ENCODE peak calls at places on chromosomes 12 and 14, in nine cellular contexts. W, E, R, K, P, U, O, D and S are unnamed samples.

GRCh38 chr12:38113991-38114390 is 202.6 kb upstream of the ALG10B start:
- DNase-seq in W (no peak), R (no peak), E (no peak), D (no peak), O (no peak), U (no peak), K (no peak), P (no peak), S (no peak)

GRCh38 chr12:23055004-23055403 is 430.0 kb downstream of the ETNK1 start:
- DNase-seq in U (peak; percentile 8), P (no peak), K (peak; percentile 46), R (no peak), E (no peak), W (peak; percentile 19), O (peak; percentile 8), D (no peak), S (no peak)

GRCh38 chr14:68695326-68695768 is 97.5 kb downstream of the ZFP36L1 start:
- DNase-seq in E (no peak), K (no peak), P (no peak), O (no peak), D (no peak), W (no peak), R (no peak), U (peak; percentile 91), S (no peak)

GRCh38 chr14:20278414-20278813 is 27.3 kb downstream of the TTC5 start:
- DNase-seq in W (no peak), D (peak; percentile 26), K (no peak), P (no peak), E (no peak), O (no peak), R (peak; percentile 50), U (no peak), S (no peak)

GRCh38 chr14:31657917-31658316 is 96.7 kb downstream of the NUBPL start:
- DNase-seq in E (no peak), O (no peak), U (no peak), R (no peak), D (no peak), W (no peak), P (no peak), K (no peak), S (no peak)

GRCh38 chr12:76375470-76375869 is 27.3 kb upstream of the BBS10 start:
- DNase-seq in U (no peak), K (no peak), W (no peak), E (no peak), O (no peak), P (no peak), R (no peak), D (no peak), S (no peak)

GRCh38 chr12:16243487-16244412 is 33.7 kb downstream of the SLC15A5 start:
- DNase-seq in D (no peak), K (no peak), R (no peak), E (no peak), W (no peak), P (no peak), U (no peak), O (no peak), S (no peak)

GRCh38 chr12:19709889-19710288 is 270.6 kb downstream of the AEBP2 start:
- DNase-seq in W (no peak), D (no peak), O (no peak), U (no peak), P (no peak), R (no peak), E (no peak), K (no peak), S (no peak)

GRCh38 chr12:18737819-18738218 is at the start of the genes CAPZA3 and PLCZ1:
- DNase-seq in E (no peak), D (no peak), K (no peak), W (no peak), P (no peak), O (no peak), R (no peak), U (no peak), S (no peak)

GRCh38 chr12:98595152-98595988 is 1.9 kb downstream of the SLC25A3 start:
- DNase-seq in K (no peak), O (no peak), D (no peak), U (no peak), E (peak; percentile 25), R (no peak), P (peak; percentile 57), W (no peak), S (no peak)

GRCh38 chr12:57726151-57726883 is 12.2 kb downstream of the AGAP2 start:
- DNase-seq in W (peak; percentile 88), R (peak; percentile 84), E (no peak), D (peak; percentile 80), U (peak; percentile 72), O (peak; percentile 87), P (peak; percentile 41), K (peak; percentile 69), S (no peak)

GRCh38 chr12:795305-795704 is 42.9 kb downstream of the WNK1 start:
- DNase-seq in K (no peak), R (no peak), D (no peak), U (no peak), O (no peak), E (no peak), P (peak; percentile 70), W (no peak), S (no peak)

GRCh38 chr12:6888360-6888759 is 15.3 kb upstream of the SPSB2 start:
- DNase-seq in K (no peak), D (no peak), R (no peak), E (no peak), W (no peak), U (no peak), P (no peak), O (no peak), S (no peak)

GRCh38 chr12:77535734-77536133 is 295.0 kb upstream of the NAV3 start:
- DNase-seq in D (no peak), W (no peak), P (no peak), E (no peak), U (no peak), R (no peak), O (no peak), K (no peak), S (no peak)

GRCh38 chr14:49677643-49678042 is 10.4 kb downstream of the POLE2 start:
- DNase-seq in U (no peak), O (no peak), D (no peak), E (no peak), P (no peak), W (no peak), R (no peak), K (no peak), S (no peak)

GRCh38 chr12:16037533-16037932 is 126.4 kb downstream of the DERA start:
- DNase-seq in P (no peak), W (no peak), U (no peak), R (no peak), D (no peak), E (no peak), O (no peak), K (no peak), S (no peak)

GRCh38 chr12:1220127-1221092 is 229.4 kb downstream of the ERC1 start:
- DNase-seq in P (no peak), U (no peak), D (peak; percentile 19), O (peak; percentile 60), K (peak; percentile 30), R (no peak), E (no peak), W (peak; percentile 81), S (no peak)

GRCh38 chr12:90183201-90183600 is 474.6 kb upstream of the ATP2B1 start:
- DNase-seq in K (no peak), D (no peak), O (no peak), W (no peak), R (no peak), U (no peak), E (no peak), P (no peak), S (no peak)

GRCh38 chr14:23827100-23827892 is 126.3 kb upstream of the DHRS4 start:
- DNase-seq in E (no peak), U (no peak), W (no peak), O (no peak), K (no peak), R (no peak), D (no peak), P (no peak), S (no peak)

GRCh38 chr12:132366341-132366861 is 37.0 kb upstream of the GALNT9 start:
- DNase-seq in R (no peak), O (no peak), U (no peak), W (no peak), E (no peak), P (no peak), D (no peak), K (no peak), S (no peak)

GRCh38 chr12:13422291-13422690 is 225.8 kb downstream of the EMP1 start:
- DNase-seq in D (no peak), K (no peak), W (no peak), U (no peak), R (no peak), E (no peak), O (no peak), P (no peak), S (no peak)

GRCh38 chr12:56522486-56523193 is 1.0 kb downstream of the RBMS2 start:
- DNase-seq in O (no peak), E (no peak), K (peak; percentile 5), W (no peak), P (no peak), D (no peak), R (no peak), U (no peak), S (no peak)

DNA sequence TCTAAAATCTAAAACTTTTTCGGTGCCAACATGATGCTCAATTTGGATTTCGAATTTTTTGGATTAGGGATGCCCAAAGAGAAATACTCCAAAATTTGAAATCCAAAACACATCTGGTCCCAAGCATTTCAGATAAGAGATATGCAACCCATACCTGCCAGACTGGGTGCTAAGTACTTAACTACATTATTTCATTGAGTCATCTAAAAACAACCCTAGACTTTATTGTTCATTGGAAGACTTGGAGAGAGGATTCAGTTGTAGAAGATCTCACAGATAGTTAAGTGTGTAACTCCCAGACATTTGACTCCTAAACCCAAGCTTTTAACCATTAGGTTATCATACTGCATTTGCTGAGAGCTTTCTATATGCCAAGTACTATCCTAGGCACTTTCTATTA is 102.2 kb downstream of the BCAT1 start:
- DNase-seq in P (no peak), W (no peak), D (no peak), R (no peak), U (no peak), K (no peak), O (no peak), E (no peak), S (no peak)
- H3K27ac ChIP-seq in P (no peak overlapping the region), W (no peak overlapping the region), D (no peak overlapping the region), R (no peak overlapping the region), U (no peak overlapping the region), K (no peak overlapping the region), O (no peak overlapping the region), E (no peak overlapping the region), S (no peak overlapping the region)

GRCh38 chr12:66664076-66664475 is 14.8 kb downstream of the GRIP1 start:
- DNase-seq in D (no peak), O (no peak), K (no peak), E (no peak), R (no peak), W (no peak), P (no peak), U (no peak), S (no peak)
- H3K27ac ChIP-seq in D (no peak overlapping the region), O (no peak overlapping the region), K (no peak overlapping the region), E (no peak overlapping the region), R (no peak overlapping the region), W (no peak overlapping the region), P (no peak overlapping the region), U (no peak overlapping the region), S (no peak overlapping the region)

GRCh38 chr12:11664101-11664500 is 14.6 kb downstream of the ETV6 start:
- DNase-seq in W (no peak), U (no peak), O (no peak), D (no peak), R (no peak), P (no peak), E (no peak), K (no peak), S (no peak)
- H3K27ac ChIP-seq in W (no peak overlapping the region), U (no peak overlapping the region), O (no peak overlapping the region), D (peak overlapping the region; percentile 74), R (no peak overlapping the region), P (no peak overlapping the region), E (no peak overlapping the region), K (peak overlapping the region; percentile 85), S (no peak overlapping the region)

GRCh38 chr14:73797540-73797925 is 54.1 kb upstream of the PTGR2 start:
- DNase-seq in K (no peak), W (no peak), U (no peak), O (no peak), E (no peak), D (no peak), R (no peak), P (no peak), S (no peak)
- H3K27ac ChIP-seq in K (no peak overlapping the region), W (peak overlapping the region; percentile 84), U (no peak overlapping the region), O (peak overlapping the region; percentile 99), E (no peak overlapping the region), D (no peak overlapping the region), R (no peak overlapping the region), P (no peak overlapping the region), S (no peak overlapping the region)